ENCODE peak calls at places on chromosomes 5 and 9, in four cellular contexts. F is AG10803, U is GM06990, X is fibroblast of the aortic adventitia. S is an unnamed sample.

GRCh38 chr5:35482167-35482755 is 135.4 kb upstream of the SPEF2 start:
- DNase-seq in U (no peak), F (no peak), X (no peak), S (no peak)

GRCh38 chr5:107389130-107389553 is 281.6 kb downstream of the EFNA5 start:
- DNase-seq in U (peak), F (peak), X (peak), S (peak)

GRCh38 chr5:134944630-134945029 is 23.1 kb upstream of the CATSPER3 start:
- DNase-seq in X (peak), U (no peak), F (peak), S (no peak)

GRCh38 chr9:3993783-3994182 is 306.1 kb downstream of the GLIS3 start:
- DNase-seq in F (no peak), X (no peak), U (no peak), S (no peak)

GRCh38 chr9:132579427-132579798 is 3.0 kb upstream of the BARHL1 start:
- DNase-seq in X (no peak), U (no peak), F (no peak), S (no peak)

GRCh38 chr9:129010267-129010975 is 17.7 kb downstream of the SH3GLB2 start:
- DNase-seq in F (no peak), X (no peak), U (no peak), S (no peak)

GRCh38 chr5:36870399-36871040 is 6.0 kb upstream of the NIPBL start:
- DNase-seq in F (peak), U (peak), X (peak), S (peak)

GRCh38 chr5:130651440-130651839 is 513.6 kb downstream of the HINT1 start:
- DNase-seq in U (no peak), X (no peak), F (no peak), S (no peak)

GRCh38 chr5:43336159-43336558 is 22.9 kb upstream of the HMGCS1 start:
- DNase-seq in X (no peak), U (no peak), F (no peak), S (peak)

GRCh38 chr9:69175488-69175872 is 1.4 kb downstream of the TJP2 start:
- DNase-seq in F (peak), X (no peak), U (no peak), S (no peak)

GRCh38 chr9:89635816-89636215 is 31.0 kb downstream of the GADD45G start:
- DNase-seq in F (no peak), U (no peak), X (peak), S (peak)

GRCh38 chr9:69200071-69200470 is 26.0 kb downstream of the TJP2 start:
- DNase-seq in X (peak), F (no peak), U (no peak), S (peak)

GRCh38 chr5:53877243-53877642 is 316.8 kb downstream of the NDUFS4 start:
- DNase-seq in X (peak), U (no peak), F (peak), S (peak)

GRCh38 chr9:118578467-118578866 is 790.8 kb downstream of the BRINP1 start:
- DNase-seq in U (no peak), F (peak), X (peak), S (peak)

GRCh38 chr9:76534031-76534430 is 75.0 kb downstream of the GCNT1 start:
- DNase-seq in F (peak), U (no peak), X (peak), S (no peak)

GRCh38 chr9:2469681-2470141 is 151.9 kb upstream of the VLDLR start:
- DNase-seq in U (no peak), F (peak), X (peak), S (no peak)

GRCh38 chr9:95000821-95001220 is 274.3 kb downstream of the AOPEP start:
- DNase-seq in X (no peak), F (no peak), U (no peak), S (no peak)

GRCh38 chr5:136098171-136098570 is 34.5 kb upstream of the SMAD5 start:
- DNase-seq in X (no peak), F (no peak), U (no peak), S (no peak)

DNA sequence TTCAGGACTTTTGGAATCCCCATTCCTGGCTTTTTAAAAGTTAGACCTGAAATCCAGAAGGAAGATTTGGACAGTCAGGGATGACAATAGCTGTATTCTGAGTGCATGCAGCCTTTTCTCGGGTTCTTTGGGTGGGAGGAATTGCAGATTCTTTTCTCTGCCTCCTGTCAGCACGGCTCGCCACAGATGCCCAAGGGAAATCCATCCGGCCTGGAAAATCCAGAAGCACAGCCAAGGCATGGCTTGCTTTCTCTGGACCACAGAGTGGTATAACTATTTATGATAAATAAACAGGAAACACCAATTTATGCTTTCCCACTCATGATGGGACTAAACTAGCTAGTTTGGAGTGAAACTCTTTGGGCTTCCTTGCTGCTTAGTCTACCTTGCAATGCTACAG is 59.1 kb downstream of the C9orf152 start:
- DNase-seq in F (peak), U (no peak), X (peak), S (no peak)
- H3K4me3 ChIP-seq in F (no peak), U (peak), X (no peak), S (no peak)

DNA sequence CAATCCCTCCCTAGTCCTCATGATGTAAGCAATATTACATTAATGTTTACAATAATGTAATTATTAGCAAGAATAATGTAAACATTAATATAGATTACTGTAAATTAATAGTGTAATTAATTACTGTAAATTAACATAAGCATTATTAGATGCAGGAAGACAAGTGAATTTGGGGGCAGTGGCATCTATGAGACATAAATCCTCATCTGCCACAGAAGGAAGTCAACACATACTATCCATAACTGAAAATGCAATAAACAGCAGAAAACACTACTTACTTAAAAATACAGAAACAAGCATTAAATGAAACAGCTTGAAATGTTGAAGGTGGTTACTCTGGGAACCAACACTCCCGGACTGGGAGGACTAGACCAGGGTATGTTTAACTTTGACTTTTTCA is 685 bp upstream of the NIPSNAP3A start:
- DNase-seq in U (no peak), X (no peak), F (no peak), S (no peak)
- H3K4me3 ChIP-seq in U (peak), X (peak), F (peak), S (peak)

GRCh38 chr9:1102010-1102712 is 52.0 kb downstream of the DMRT2 start:
- DNase-seq in F (no peak), X (no peak), U (no peak), S (no peak)

GRCh38 chr9:1096155-1096964 is 46.2 kb downstream of the DMRT2 start:
- DNase-seq in X (no peak), F (no peak), U (no peak), S (peak)

GRCh38 chr9:1100192-1100591 is 50.0 kb downstream of the DMRT2 start:
- DNase-seq in U (no peak), X (no peak), F (no peak), S (peak)

GRCh38 chr9:1098551-1098950 is 48.4 kb downstream of the DMRT2 start:
- DNase-seq in U (no peak), X (no peak), F (peak), S (peak)

GRCh38 chr9:1100945-1101344 is 50.8 kb downstream of the DMRT2 start:
- DNase-seq in X (peak), F (peak), U (no peak), S (peak)
- H3K4me3 ChIP-seq in X (no peak), F (no peak), U (no peak), S (no peak)

DNA sequence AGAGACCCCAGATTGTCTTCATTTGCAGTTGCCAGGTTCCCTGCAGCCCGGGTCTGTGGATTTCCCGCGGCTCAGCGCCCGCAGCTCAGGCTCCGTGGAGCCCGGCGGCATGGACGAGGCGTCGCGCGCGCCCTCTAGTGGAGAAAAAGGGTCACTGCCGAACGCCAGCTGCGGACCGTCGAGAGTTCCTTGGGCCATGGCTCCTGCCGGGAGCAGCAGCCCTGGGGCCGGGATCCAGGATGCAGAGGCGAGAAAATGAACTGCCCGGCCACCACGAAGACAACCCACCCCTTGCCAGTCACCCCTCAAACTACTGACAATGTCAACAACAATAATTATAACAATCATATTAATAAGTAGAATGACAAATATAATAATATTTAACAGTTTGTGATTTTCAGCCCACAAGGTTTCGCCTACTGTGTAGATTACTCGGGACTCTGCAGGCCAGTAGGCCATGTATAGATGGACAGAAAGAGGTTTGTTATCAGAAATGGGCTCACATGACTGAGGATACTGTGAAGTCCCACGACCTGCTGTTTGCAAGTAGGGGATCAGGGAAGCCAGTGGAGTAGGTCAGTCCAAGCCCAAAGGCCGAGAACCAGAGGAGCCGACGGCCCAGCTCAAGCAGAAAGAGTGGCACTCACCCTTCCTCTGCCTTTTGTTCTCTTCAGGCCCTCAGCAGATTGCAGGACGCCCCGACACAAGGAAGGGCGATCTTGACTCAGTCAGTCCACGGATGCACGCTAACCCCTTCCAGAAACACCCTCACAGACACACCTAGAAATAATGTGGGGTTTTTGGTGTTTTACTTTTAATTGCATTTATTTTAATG is 43.1 kb downstream of the BOD1 start:
- DNase-seq in U (peak), X (peak), F (peak), S (peak)
- H3K4me3 ChIP-seq in U (no peak), X (peak), F (peak), S (no peak)

S was measured in bronchial epithelial cell.